ENCODE peak calls at places on chromosome 20, in ten cellular contexts. M, L, N, A, D, R, B, Q, I and F are unnamed samples. For H3K36me3, the result is how much of the 10 kb centered on the place peaks cover.

GRCh38 chr20:48716086-48716485 is 111.7 kb downstream of the PREX1 start:
- DNase-seq in N (no peak), I (no peak), A (no peak), M (no peak), Q (peak), B (no peak), L (no peak), R (no peak), D (no peak), F (no peak)

GRCh38 chr20:35619196-35620095 is 3.8 kb downstream of the SPAG4 start:
- DNase-seq in B (peak), L (peak), A (peak), I (peak), N (peak), Q (peak), R (peak), M (peak), D (peak), F (no peak)

GRCh38 chr20:43973671-43974450 is 59.2 kb downstream of the TOX2 start:
- DNase-seq in R (no peak), Q (no peak), N (no peak), I (no peak), A (no peak), L (no peak), B (no peak), D (no peak), M (no peak), F (no peak)

GRCh38 chr20:12237772-12238171 is 320.1 kb downstream of the BTBD3 start:
- DNase-seq in N (no peak), Q (no peak), I (no peak), B (no peak), A (no peak), R (no peak), M (no peak), D (no peak), L (no peak), F (no peak)

GRCh38 chr20:59938221-59938620 is 1.9 kb downstream of the PPP1R3D start:
- DNase-seq in D (no peak), I (no peak), R (no peak), Q (no peak), M (peak), N (no peak), B (no peak), L (no peak), A (no peak), F (no peak)

GRCh38 chr20:48614593-48615274 is 213.1 kb downstream of the PREX1 start:
- DNase-seq in A (no peak), R (no peak), M (no peak), L (no peak), N (no peak), B (no peak), D (no peak), Q (no peak), I (peak), F (no peak)

GRCh38 chr20:57830515-57830895 is 120.7 kb upstream of the PMEPA1 start:
- DNase-seq in L (no peak), A (no peak), Q (no peak), R (no peak), D (no peak), N (no peak), I (no peak), B (no peak), M (no peak), F (no peak)

GRCh38 chr20:44018684-44019637 is 104.3 kb downstream of the TOX2 start:
- DNase-seq in R (no peak), Q (no peak), L (no peak), M (no peak), B (no peak), N (no peak), D (no peak), A (no peak), I (no peak), F (no peak)

GRCh38 chr20:45157977-45158376 is 16.7 kb upstream of the PI3 start:
- DNase-seq in I (no peak), B (no peak), A (no peak), L (no peak), R (no peak), M (no peak), Q (no peak), D (no peak), N (peak), F (no peak)

GRCh38 chr20:23084845-23085355 is 1.2 kb downstream of the CD93 start:
- DNase-seq in R (no peak), B (no peak), A (no peak), L (peak), M (no peak), I (no peak), Q (no peak), N (no peak), D (no peak), F (no peak)

GRCh38 chr20:36167826-36168634 is 13.5 kb downstream of the EPB41L1 start:
- DNase-seq in N (no peak), Q (no peak), I (no peak), M (no peak), R (no peak), D (no peak), A (no peak), B (no peak), L (no peak), F (no peak)

GRCh38 chr20:45087814-45088213 is 13.1 kb downstream of the KCNS1 start:
- DNase-seq in R (no peak), B (no peak), Q (no peak), N (no peak), I (no peak), L (no peak), A (no peak), M (no peak), D (no peak), F (no peak)

GRCh38 chr20:17024513-17025105 is 202.2 kb upstream of the PCSK2 start:
- DNase-seq in B (no peak), D (no peak), N (peak), A (peak), L (no peak), I (no peak), R (no peak), Q (no peak), M (no peak), F (peak)

GRCh38 chr20:2804921-2805681 is 4.7 kb upstream of the CPXM1 start:
- DNase-seq in N (no peak), M (no peak), R (no peak), Q (no peak), B (no peak), I (no peak), D (no peak), A (peak), L (no peak), F (no peak)

GRCh38 chr20:34949120-34949519 is 6.5 kb downstream of the GSS start:
- DNase-seq in M (no peak), N (no peak), B (no peak), R (no peak), Q (peak), A (no peak), I (no peak), L (no peak), D (no peak), F (no peak)

GRCh38 chr20:4603724-4604123 is 118.0 kb upstream of the PRND start:
- DNase-seq in Q (no peak), N (peak), D (no peak), R (no peak), I (no peak), L (no peak), B (no peak), A (no peak), M (no peak), F (no peak)

GRCh38 chr20:18677126-18677525 is 89.3 kb downstream of the DTD1 start:
- DNase-seq in A (no peak), L (no peak), I (no peak), R (no peak), B (no peak), N (no peak), D (no peak), M (no peak), Q (no peak), F (no peak)

GRCh38 chr20:46056970-46057855 is 28.2 kb downstream of the SLC12A5 start:
- DNase-seq in I (peak), A (peak), B (peak), L (peak), M (no peak), D (peak), N (peak), Q (peak), R (no peak), F (no peak)

GRCh38 chr20:13220857-13221297 is at the start of gene ISM1:
- DNase-seq in R (no peak), N (peak), L (no peak), A (peak), Q (peak), D (peak), B (peak), I (peak), M (no peak), F (no peak)

GRCh38 chr20:43911066-43911465 is 3.6 kb upstream of the TOX2 start:
- DNase-seq in L (no peak), I (no peak), Q (no peak), A (no peak), B (no peak), D (no peak), N (no peak), R (no peak), M (no peak), F (no peak)

GRCh38 chr20:48205786-48206185 is 420.5 kb upstream of the SULF2 start:
- DNase-seq in Q (no peak), I (no peak), D (no peak), L (no peak), R (no peak), A (peak), M (no peak), N (no peak), B (no peak), F (no peak)

GRCh38 chr20:44572551-44573500 is 9.6 kb upstream of the PKIG start:
- DNase-seq in A (no peak), B (peak), L (peak), D (no peak), M (peak), N (peak), I (peak), Q (no peak), R (peak), F (peak)

GRCh38 chr20:3447321-3447720 is 23.5 kb upstream of the ATRN start:
- DNase-seq in N (no peak), D (no peak), M (no peak), B (no peak), Q (no peak), R (no peak), L (no peak), I (no peak), A (no peak), F (no peak)

GRCh38 chr20:4509825-4510522 is 211.7 kb upstream of the PRND start:
- DNase-seq in Q (no peak), M (no peak), A (no peak), N (no peak), I (no peak), D (no peak), B (no peak), R (no peak), L (no peak), F (no peak)

GRCh38 chr20:51481311-51481997 is 61.1 kb downstream of the NFATC2 start:
- DNase-seq in B (no peak), I (no peak), D (peak), R (no peak), N (no peak), M (no peak), L (no peak), A (no peak), Q (no peak), F (no peak)

GRCh38 chr20:56626367-56627121 is 2.6 kb upstream of the TFAP2C start:
- DNase-seq in B (peak), D (no peak), M (no peak), R (no peak), N (peak), I (no peak), A (peak), L (no peak), Q (no peak), F (no peak)

GRCh38 chr20:16556299-16556698 is 16.9 kb downstream of the KIF16B start:
- DNase-seq in D (no peak), I (no peak), N (no peak), M (no peak), A (no peak), B (no peak), L (no peak), Q (no peak), R (no peak), F (no peak)

GRCh38 chr20:45346851-45347250 is 1.4 kb downstream of the SDC4 start:
- DNase-seq in I (no peak), L (no peak), M (no peak), R (no peak), D (no peak), N (no peak), A (no peak), Q (no peak), B (no peak), F (no peak)

GRCh38 chr20:45117581-45117980 is 2.6 kb upstream of the WFDC5 start:
- DNase-seq in B (no peak), M (no peak), Q (no peak), D (no peak), N (no peak), L (no peak), I (no peak), R (no peak), A (no peak), F (no peak)

GRCh38 chr20:17796096-17796563 is 96.4 kb downstream of the BANF2 start:
- DNase-seq in M (peak), B (no peak), R (no peak), N (peak), A (no peak), Q (no peak), I (peak), D (no peak), L (peak), F (peak)

GRCh38 chr20:25338112-25339023 is 52.3 kb downstream of the ABHD12 start:
- DNase-seq in I (no peak), A (no peak), N (no peak), R (no peak), D (peak), L (no peak), Q (no peak), M (no peak), B (no peak), F (no peak)

GRCh38 chr20:2619961-2620595 is 32.4 kb upstream of the NOP56 start:
- DNase-seq in M (no peak), A (no peak), I (no peak), Q (no peak), R (no peak), B (no peak), N (no peak), D (no peak), L (no peak), F (no peak)

GRCh38 chr20:9021699-9022098 is 47.2 kb upstream of the PLCB4 start:
- DNase-seq in A (no peak), I (no peak), L (peak), M (no peak), Q (no peak), D (no peak), R (no peak), B (no peak), N (peak), F (no peak)

GRCh38 chr20:45345104-45345936 is 2.9 kb downstream of the SDC4 start:
- DNase-seq in L (peak), D (peak), I (no peak), A (no peak), N (no peak), R (no peak), Q (peak), B (no peak), M (peak), F (no peak)

DNA sequence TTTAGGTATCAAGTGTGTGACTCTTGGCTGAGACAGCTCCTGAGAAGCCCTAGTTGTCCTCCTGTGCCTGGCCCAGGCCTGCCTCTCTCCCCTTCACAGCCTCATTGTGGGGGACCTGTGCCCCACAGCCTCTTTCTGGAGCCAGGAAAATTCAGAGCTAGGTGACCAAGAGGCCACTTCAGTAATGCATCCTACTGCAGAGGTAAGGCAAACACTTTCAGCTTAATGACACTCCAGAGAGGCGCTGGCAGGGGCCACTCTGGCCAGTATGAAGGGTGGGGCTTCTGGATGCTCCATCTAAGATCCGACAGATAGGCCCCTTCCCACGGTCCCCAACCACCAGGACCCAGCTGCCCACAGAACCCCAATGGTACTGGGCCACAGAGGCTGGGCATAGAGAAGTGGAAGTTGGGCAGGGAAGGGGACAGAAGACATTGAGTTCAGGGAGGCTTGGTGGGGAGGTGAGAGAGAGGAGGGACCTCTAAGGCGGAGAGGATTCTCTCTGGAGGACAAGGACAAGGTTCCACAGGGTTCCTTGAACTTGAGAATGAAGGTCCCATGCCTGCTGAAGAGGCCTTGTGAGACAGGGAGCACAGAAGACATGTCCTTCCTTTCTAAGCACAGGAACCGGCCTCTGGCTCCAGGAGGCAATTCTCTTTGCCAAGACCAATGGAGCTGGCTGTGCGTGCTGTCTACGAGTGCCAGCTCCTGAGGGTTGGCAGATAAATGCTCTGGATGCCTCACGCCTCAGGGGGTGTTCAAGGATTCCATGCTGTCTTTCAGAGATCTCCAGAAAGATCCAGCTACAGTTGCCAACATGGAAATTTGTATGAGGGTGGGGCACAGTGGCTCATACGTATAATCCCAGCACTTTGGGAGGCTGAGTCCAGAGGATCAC is 46.4 kb upstream of the TGM2 start:
- DNase-seq in L (no peak), D (no peak), I (no peak), R (no peak), M (no peak), N (no peak), Q (peak), B (no peak), A (no peak), F (no peak)
- TF ChIP-seq CTCF in L (no peak), D (no peak), I (no peak), R (no peak), M (no peak), N (no peak), Q (no peak), B (no peak), A (no peak), F (no peak)

DNA sequence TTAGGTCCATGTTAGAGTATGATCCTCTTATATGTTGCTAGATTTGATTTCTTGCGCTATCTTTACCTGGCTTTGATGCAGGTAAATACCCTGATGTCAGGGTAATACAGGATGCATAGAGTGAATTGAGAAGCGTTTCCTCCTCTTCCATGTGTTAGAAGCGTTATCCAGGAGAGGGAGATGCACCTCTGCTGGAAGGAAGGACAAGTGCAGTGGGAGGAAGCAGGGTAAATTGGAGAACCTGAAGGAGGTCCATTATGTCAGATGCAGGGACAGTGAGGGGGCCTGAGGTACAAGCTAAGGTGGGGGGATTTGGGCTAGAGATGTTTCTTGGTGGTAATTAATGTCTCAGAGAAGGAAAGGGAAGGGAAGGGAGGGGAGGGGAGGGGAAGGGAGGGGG is 7.7 kb downstream of the SHLD1 start:
- DNase-seq in N (no peak), Q (no peak), L (no peak), B (no peak), R (no peak), M (no peak), A (no peak), D (no peak), I (no peak), F (no peak)
- H3K4me3 ChIP-seq in N (no peak), Q (no peak), L (no peak), B (no peak), R (no peak), M (no peak), A (no peak), D (no peak), I (no peak), F (no peak)

GRCh38 chr20:41482647-41483552 is 116.3 kb upstream of the EMILIN3 start:
- DNase-seq in N (no peak), A (no peak), B (no peak), I (no peak), D (no peak), L (no peak), M (no peak), Q (no peak), R (no peak), F (peak)
- H3K36me3 ChIP-seq in N (under half), A (under half), B (half or more), I (half or more), D (under half), L (half or more), M (under half), Q (under half), R (under half), F (under half)

DNA sequence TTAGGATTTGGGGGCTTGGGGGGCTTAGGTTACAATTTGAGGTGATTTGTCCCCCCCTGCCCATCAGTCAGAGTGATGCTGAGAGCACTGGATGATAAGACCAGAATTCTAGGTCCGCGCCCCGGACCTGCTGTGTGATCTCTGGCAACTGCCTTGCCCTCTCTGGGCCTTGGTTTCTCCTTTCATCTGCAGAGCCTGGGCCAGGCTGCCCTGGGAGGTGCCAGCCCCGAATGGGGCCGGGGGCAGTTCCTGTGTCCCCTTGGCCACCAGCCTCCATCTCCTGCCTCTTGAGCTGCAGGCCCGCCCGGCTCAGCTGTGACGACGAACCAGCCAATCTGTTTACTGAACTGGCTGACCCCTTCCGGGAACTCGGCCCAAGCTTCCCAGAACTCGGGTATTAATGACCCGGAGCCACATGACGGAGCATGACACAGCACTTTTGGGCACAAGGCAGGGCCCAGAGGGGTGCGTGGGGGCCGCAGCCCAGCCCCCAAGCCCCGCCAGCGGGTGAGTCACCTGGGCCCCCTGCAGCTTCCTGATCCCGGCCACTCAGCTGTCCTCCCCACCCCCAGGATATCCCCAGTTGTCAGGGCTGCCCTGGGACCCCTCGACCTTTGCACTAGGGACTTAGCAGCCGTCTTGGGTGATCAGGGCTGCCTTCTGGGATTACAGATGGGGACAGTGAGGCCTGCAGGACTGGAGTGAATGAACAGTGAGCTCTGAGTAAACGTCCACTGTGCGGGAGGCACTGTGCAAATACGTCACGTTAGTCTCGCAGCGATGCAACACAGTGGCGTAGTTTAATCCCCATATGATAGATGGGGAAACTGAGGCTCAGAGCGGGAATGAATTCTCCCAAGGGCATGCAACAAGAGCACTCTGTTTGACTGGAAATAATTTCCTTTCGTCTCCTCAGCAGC is 102.0 kb downstream of the CEBPB start:
- DNase-seq in B (no peak), R (no peak), D (no peak), N (peak), M (peak), I (peak), Q (peak), L (peak), A (no peak), F (peak)
- TF ChIP-seq CTCF in B (no peak), R (no peak), D (no peak), N (no peak), M (no peak), I (no peak), Q (no peak), L (no peak), A (no peak), F (no peak)

DNA sequence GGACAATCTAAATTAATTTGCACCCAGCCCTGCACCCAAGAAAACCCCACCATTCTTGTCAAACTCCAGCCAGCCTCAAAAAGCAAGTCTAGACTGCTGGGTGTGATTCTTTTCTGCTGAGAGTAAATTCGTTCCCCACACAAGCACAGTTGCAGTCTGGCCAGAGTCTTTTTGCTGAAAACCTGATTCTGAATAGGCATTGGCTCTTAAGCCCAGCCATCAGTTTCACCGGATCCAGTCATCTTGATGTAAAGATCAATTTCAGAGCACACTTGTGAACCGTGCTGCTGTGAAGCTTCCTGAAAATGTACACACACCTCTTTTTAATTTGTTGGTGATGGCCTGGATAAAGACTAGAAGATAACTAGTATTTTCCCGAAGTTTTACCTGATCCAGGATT is 159.4 kb upstream of the GGTLC1 start:
- DNase-seq in L (no peak), Q (no peak), I (no peak), A (no peak), N (no peak), M (no peak), D (no peak), B (no peak), R (no peak), F (no peak)
- H3K4me3 ChIP-seq in L (no peak), Q (no peak), I (no peak), A (no peak), N (no peak), M (no peak), D (no peak), B (no peak), R (no peak), F (no peak)